ENCODE peak calls at places on chromosomes 12 and 14, in six cellular contexts. K, H, Q, M, Y and R are unnamed samples.

GRCh38 chr12:15627995-15628945 is 160.9 kb downstream of the EPS8 start:
- DNase-seq in K (no peak), H (no peak), Q (no peak), M (peak; percentile 44), Y (no peak), R (no peak)

GRCh38 chr12:2652011-2652400 is 142.8 kb upstream of the FKBP4 start:
- DNase-seq in K (peak; percentile 61), H (peak; percentile 49), Q (no peak), M (no peak), Y (no peak), R (no peak)

GRCh38 chr14:47539065-47539464 is 136.3 kb downstream of the MDGA2 start:
- DNase-seq in K (no peak), H (no peak), Q (no peak), M (no peak), Y (peak; percentile 6), R (no peak)

GRCh38 chr12:98644433-98644711 is 216 bp downstream of the IKBIP start:
- DNase-seq in K (no peak), H (no peak), Q (peak; percentile 52), M (no peak), Y (peak; percentile 25), R (peak; percentile 91)

GRCh38 chr14:36524874-36525745 is 5.1 kb upstream of the NKX2-1 start:
- DNase-seq in K (peak; percentile 90), H (no peak), Q (peak; percentile 67), M (no peak), Y (peak; percentile 31), R (no peak)

GRCh38 chr12:98185606-98186005 is 329.8 kb upstream of the TMPO start:
- DNase-seq in K (no peak), H (no peak), Q (no peak), M (peak; percentile 8), Y (no peak), R (no peak)

GRCh38 chr14:71931492-71932228 is 569 bp upstream of the RGS6 start:
- DNase-seq in K (no peak), H (no peak), Q (no peak), M (no peak), Y (peak; percentile 28), R (no peak)

GRCh38 chr12:107362960-107363359 is 269.6 kb upstream of the CRY1 start:
- DNase-seq in K (no peak), H (no peak), Q (no peak), M (no peak), Y (no peak), R (no peak)

GRCh38 chr14:68952544-68953535 is 26.3 kb downstream of the ACTN1 start:
- DNase-seq in K (no peak), H (no peak), Q (no peak), M (peak; percentile 94), Y (no peak), R (peak; percentile 39)

GRCh38 chr12:10361084-10361483 is 28.8 kb downstream of the KLRK1 start:
- DNase-seq in K (no peak), H (no peak), Q (no peak), M (no peak), Y (no peak), R (no peak)

GRCh38 chr12:3456809-3457208 is 34.2 kb upstream of the PRMT8 start:
- DNase-seq in K (no peak), H (no peak), Q (no peak), M (no peak), Y (no peak), R (no peak)

GRCh38 chr12:130162771-130163460 is 652 bp downstream of the FZD10 start:
- DNase-seq in K (peak; percentile 58), H (peak; percentile 87), Q (no peak), M (no peak), Y (no peak), R (no peak)

GRCh38 chr12:104699489-104700194 is 242.9 kb downstream of the CHST11 start:
- DNase-seq in K (no peak), H (no peak), Q (no peak), M (peak; percentile 13), Y (peak; percentile 42), R (no peak)

GRCh38 chr12:16076553-16076952 is 165.4 kb downstream of the DERA start:
- DNase-seq in K (no peak), H (no peak), Q (no peak), M (peak; percentile 2), Y (peak; percentile 23), R (no peak)

GRCh38 chr12:12319501-12320322 is 30.3 kb downstream of the MANSC1 start:
- DNase-seq in K (no peak), H (no peak), Q (no peak), M (no peak), Y (no peak), R (no peak)

GRCh38 chr14:69107407-69108003 is 45.4 kb downstream of the DCAF5 start:
- DNase-seq in K (no peak), H (no peak), Q (peak; percentile 19), M (peak; percentile 71), Y (peak; percentile 33), R (no peak)

GRCh38 chr14:100621806-100622205 is 34.6 kb upstream of the BEGAIN start:
- DNase-seq in K (peak; percentile 61), H (no peak), Q (no peak), M (no peak), Y (no peak), R (peak; percentile 55)

GRCh38 chr12:108516511-108517275 is 1.6 kb downstream of the FICD start:
- DNase-seq in K (no peak), H (no peak), Q (no peak), M (no peak), Y (no peak), R (no peak)

GRCh38 chr14:22178330-22178981 is 410.6 kb downstream of the DAD1 start:
- DNase-seq in K (no peak), H (no peak), Q (no peak), M (peak; percentile 20), Y (no peak), R (no peak)

GRCh38 chr14:93268406-93268805 is 61.4 kb downstream of the UBR7 start:
- DNase-seq in K (no peak), H (no peak), Q (no peak), M (no peak), Y (no peak), R (no peak)

GRCh38 chr12:10369557-10370150 is 20.2 kb downstream of the KLRK1 start:
- DNase-seq in K (no peak), H (no peak), Q (no peak), M (no peak), Y (no peak), R (no peak)

GRCh38 chr14:40983604-40984003 is 623.1 kb upstream of the LRFN5 start:
- DNase-seq in K (no peak), H (no peak), Q (no peak), M (peak; percentile 0), Y (no peak), R (no peak)

GRCh38 chr12:6664902-6665301 is 2.0 kb upstream of the ING4 start:
- DNase-seq in K (no peak), H (no peak), Q (no peak), M (no peak), Y (no peak), R (no peak)

GRCh38 chr12:50132505-50133135 is 20.6 kb downstream of the COX14 start:
- DNase-seq in K (no peak), H (peak; percentile 18), Q (no peak), M (peak; percentile 61), Y (peak; percentile 50), R (no peak)
- TF ChIP-seq CTCF in K (peak; percentile 45), H (no peak), Q (peak; percentile 78), M (peak; percentile 66), Y (peak; percentile 60), R (peak; percentile 83)

DNA sequence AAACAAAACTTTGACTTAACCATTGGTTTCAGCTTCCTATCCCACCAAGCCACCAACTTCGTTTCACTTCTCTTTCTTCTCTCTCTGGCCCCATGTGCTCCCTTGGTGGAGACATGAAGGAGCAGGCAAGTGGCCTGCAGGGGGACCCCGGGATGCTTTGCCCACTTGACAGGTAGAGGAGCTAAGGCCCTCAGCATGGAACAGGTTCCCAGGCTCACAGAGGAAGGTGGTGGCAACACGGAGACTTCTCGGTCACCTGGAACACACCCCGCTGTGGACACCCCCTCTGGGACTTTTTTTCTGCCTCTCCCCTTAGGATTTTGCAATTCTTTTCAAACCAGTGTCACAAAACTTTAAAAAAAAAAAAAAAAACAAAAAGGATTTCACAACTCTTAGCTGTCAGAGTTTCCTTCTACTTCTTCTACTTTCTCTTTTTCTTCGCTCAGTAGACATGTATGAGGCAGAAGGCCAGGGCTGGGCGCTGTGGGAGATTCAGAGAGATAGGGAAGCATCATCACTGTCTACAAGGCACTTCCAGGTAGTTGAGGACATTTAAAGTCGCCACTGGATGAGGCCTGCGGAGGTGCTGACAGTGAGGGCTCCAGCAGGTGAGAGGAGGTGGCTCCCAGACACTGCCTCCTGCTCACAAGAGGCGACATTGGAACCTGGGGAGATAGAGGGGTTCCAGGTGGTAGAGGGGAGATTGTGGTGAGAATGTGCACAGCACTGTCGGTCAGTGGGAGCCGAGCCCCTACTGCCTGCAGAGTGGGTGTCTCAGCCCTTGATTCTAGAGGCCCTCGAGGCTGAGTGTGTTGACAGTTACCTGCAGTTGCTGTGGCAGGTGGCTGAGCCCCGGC is 119.6 kb downstream of the GCH1 start:
- DNase-seq in K (no peak), H (peak; percentile 82), Q (no peak), M (no peak), Y (peak; percentile 69), R (peak; percentile 56)
- TF ChIP-seq CTCF in K (no peak), H (no peak), Q (peak; percentile 50), M (no peak), Y (peak; percentile 56), R (peak; percentile 19)

DNA sequence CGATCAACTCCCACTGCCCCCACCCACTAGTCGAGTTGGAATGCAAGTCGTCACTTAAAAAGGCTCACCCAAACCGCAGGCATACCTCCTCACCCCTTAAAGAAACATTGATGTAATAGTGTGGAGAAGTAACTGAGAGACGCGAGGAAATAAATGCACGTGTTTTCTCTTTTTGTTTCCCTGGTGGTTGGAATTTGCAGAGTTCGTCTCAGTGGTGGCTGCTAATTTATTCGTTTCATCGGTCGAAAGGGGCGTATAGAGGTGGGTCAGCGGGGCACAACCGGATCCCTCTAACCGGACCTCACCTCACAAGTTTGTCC is 5.1 kb upstream of the NPAS3 start:
- DNase-seq in K (no peak), H (no peak), Q (no peak), M (no peak), Y (peak; percentile 9), R (no peak)
- TF ChIP-seq CTCF in K (no peak), H (no peak), Q (peak; percentile 39), M (peak; percentile 11), Y (no peak), R (peak; percentile 74)

DNA sequence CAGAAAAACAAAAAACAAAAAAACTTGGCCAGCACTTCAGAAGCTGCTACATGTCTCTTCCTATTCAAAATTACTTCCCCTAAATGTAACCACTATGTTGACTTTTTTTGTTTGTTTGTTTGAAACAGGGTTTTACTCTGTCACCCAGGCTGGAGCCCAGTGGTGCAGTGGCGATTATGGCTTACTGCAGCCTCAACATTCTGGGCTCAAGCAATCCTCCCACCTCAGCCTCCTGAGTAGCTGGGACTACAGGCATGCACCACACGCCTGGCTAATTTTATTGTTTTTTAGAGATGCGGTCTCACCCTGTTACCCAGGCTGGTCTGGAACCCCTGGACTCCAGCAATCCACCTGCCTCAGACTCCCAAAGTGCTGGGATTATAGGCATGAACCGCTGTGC is 38.0 kb upstream of the PPP4R3A start:
- DNase-seq in K (no peak), H (no peak), Q (no peak), M (no peak), Y (no peak), R (no peak)
- TF ChIP-seq CTCF in K (no peak), H (no peak), Q (no peak), M (no peak), Y (no peak), R (no peak)

GRCh38 chr12:126051611-126052107 is 986.4 kb downstream of the AACS start:
- DNase-seq in K (no peak), H (no peak), Q (no peak), M (no peak), Y (no peak), R (no peak)
- TF ChIP-seq CTCF in K (no peak), H (no peak), Q (no peak), M (no peak), Y (no peak), R (no peak)